ENCODE peak calls at places on chromosomes 1 and 21, in eight cellular contexts. U is SJSA1, G is tibial artery, V is psoas muscle, I is fibroblast of lung, J is brain microvascular endothelial cell, K is tibial nerve, X is right lobe of liver. N is an unnamed sample.

GRCh38 chr1:223250632-223251015 is 107.6 kb upstream of the TLR5 start:
- DNase-seq in U (no peak), V (no peak), X (no peak), J (no peak), I (no peak), K (no peak), G (no peak), N (no peak)

GRCh38 chr1:164768045-164768402 is 209.0 kb downstream of the PBX1 start:
- DNase-seq in J (no peak), X (no peak), V (no peak), U (no peak), K (no peak), G (no peak), I (no peak), N (no peak)

GRCh38 chr1:109902204-109902985 is 8.3 kb upstream of the CSF1 start:
- DNase-seq in I (no peak), X (no peak), U (no peak), K (no peak), G (no peak), V (no peak), J (no peak), N (no peak)

GRCh38 chr1:234956821-234957329 is 171.8 kb downstream of the TOMM20 start:
- DNase-seq in U (no peak), V (no peak), G (no peak), X (peak; percentile 31), K (no peak), I (no peak), J (no peak), N (no peak)

GRCh38 chr1:21659099-21659923 is 9.8 kb downstream of the RAP1GAP start:
- DNase-seq in V (peak; percentile 63), U (peak; percentile 82), X (peak; percentile 79), G (peak; percentile 60), K (peak; percentile 37), I (peak; percentile 41), J (peak; percentile 51), N (peak; percentile 71)

GRCh38 chr1:18724001-18724411 is 93.4 kb downstream of the PAX7 start:
- DNase-seq in G (no peak), V (no peak), K (no peak), X (no peak), I (no peak), J (no peak), U (no peak), N (no peak)

GRCh38 chr1:109792056-109792831 is 28.5 kb upstream of the EPS8L3 start:
- DNase-seq in J (peak; percentile 92), G (peak; percentile 62), V (peak; percentile 65), U (peak; percentile 92), I (peak; percentile 92), K (no peak), X (peak; percentile 72), N (peak; percentile 88)

GRCh38 chr1:226002667-226003501 is 3.7 kb upstream of the SDE2 start:
- DNase-seq in K (no peak), X (peak; percentile 50), J (peak; percentile 27), I (no peak), V (peak; percentile 45), G (peak; percentile 73), U (peak; percentile 64), N (peak; percentile 79)

GRCh38 chr1:18109756-18110597 is 2.4 kb downstream of the IGSF21 start:
- DNase-seq in K (peak; percentile 26), I (no peak), G (peak; percentile 62), V (peak; percentile 32), J (no peak), U (no peak), X (peak; percentile 53), N (no peak)

GRCh38 chr21:46459356-46460112 is 843 bp downstream of the DIP2A start:
- DNase-seq in V (peak; percentile 45), U (no peak), J (peak; percentile 29), X (peak; percentile 51), I (peak; percentile 44), G (peak; percentile 41), K (peak; percentile 28), N (peak; percentile 81)

GRCh38 chr1:93824869-93825268 is 54.1 kb downstream of the DNTTIP2 start:
- DNase-seq in V (no peak), G (no peak), K (no peak), J (no peak), U (no peak), I (no peak), X (no peak), N (no peak)

GRCh38 chr1:110594466-110595076 is 11.6 kb downstream of the KCNA2 start:
- DNase-seq in K (no peak), J (no peak), U (no peak), I (no peak), G (no peak), X (no peak), V (no peak), N (no peak)

GRCh38 chr1:219659682-219660081 is 46.8 kb upstream of the ZC3H11B start:
- DNase-seq in I (peak; percentile 70), U (no peak), J (peak; percentile 95), K (no peak), G (no peak), V (no peak), X (no peak), N (no peak)

GRCh38 chr1:245990315-245991022 is 516.6 kb downstream of the SMYD3 start:
- DNase-seq in K (no peak), U (no peak), G (no peak), J (no peak), X (no peak), V (no peak), I (no peak), N (no peak)

GRCh38 chr1:44571712-44572571 is 102.3 kb downstream of the TMEM53 start:
- DNase-seq in G (no peak), X (no peak), V (no peak), I (no peak), U (no peak), J (no peak), K (no peak), N (peak; percentile 35)

GRCh38 chr21:45032332-45032731 is 42.0 kb upstream of the ADARB1 start:
- DNase-seq in I (no peak), K (no peak), U (no peak), J (no peak), V (no peak), X (no peak), G (no peak), N (peak; percentile 79)

GRCh38 chr1:79052829-79053449 is 46.4 kb upstream of the ADGRL4 start:
- DNase-seq in J (no peak), G (no peak), U (peak; percentile 56), X (no peak), K (no peak), V (no peak), I (no peak), N (no peak)

GRCh38 chr1:179142889-179143299 is 61.0 kb downstream of the TOR3A start:
- DNase-seq in K (no peak), I (peak; percentile 98), X (no peak), J (peak; percentile 95), G (no peak), V (no peak), U (peak; percentile 97), N (no peak)

GRCh38 chr1:61585714-61586113 is 139.2 kb downstream of the TM2D1 start:
- DNase-seq in G (no peak), V (no peak), X (no peak), I (no peak), J (no peak), U (no peak), K (no peak), N (no peak)

GRCh38 chr1:3386603-3387002 is 67.9 kb upstream of the ARHGEF16 start:
- DNase-seq in K (no peak), V (no peak), G (no peak), X (no peak), U (no peak), I (no peak), J (no peak), N (no peak)
- H3K27me3 ChIP-seq in K (no peaks in the 10 kb centered on the region), V (no peaks in the 10 kb centered on the region), G (no peaks in the 10 kb centered on the region), X (no peaks in the 10 kb centered on the region), U (no peaks in the 10 kb centered on the region), I (no peaks in the 10 kb centered on the region), J (peaks cover 6% of the 10 kb centered on the region), N (no peaks in the 10 kb centered on the region)

DNA sequence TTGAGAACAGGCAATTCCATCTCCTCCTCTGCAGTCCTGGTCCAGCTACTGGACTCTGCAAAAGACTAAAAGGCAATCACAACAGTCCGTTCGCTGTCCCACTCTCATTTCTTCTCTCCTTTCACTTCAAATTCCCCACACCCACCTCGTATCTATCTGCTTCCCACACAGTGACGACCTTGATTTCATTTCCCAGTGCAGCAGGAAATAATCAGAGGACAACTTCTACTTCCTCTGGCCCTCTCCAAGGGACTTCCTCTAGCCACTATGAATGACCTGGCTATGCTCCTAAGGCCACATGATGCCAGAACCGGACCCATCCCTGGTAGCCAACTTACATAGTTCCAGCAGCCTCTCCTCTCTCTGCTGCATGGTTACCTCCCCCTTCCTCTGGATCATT is 8.0 kb downstream of the NOL9 start:
- DNase-seq in K (no peak), U (no peak), X (no peak), V (no peak), G (no peak), I (no peak), J (no peak), N (peak; percentile 20)
- H3K36me3 ChIP-seq in K (peaks cover 16% of the 10 kb centered on the region), U (peaks cover 79% of the 10 kb centered on the region), X (peaks cover 68% of the 10 kb centered on the region), V (peaks cover 93% of the 10 kb centered on the region), G (peaks cover 81% of the 10 kb centered on the region), I (peaks cover 3% of the 10 kb centered on the region), J (peaks cover 34% of the 10 kb centered on the region), N (peaks cover 13% of the 10 kb centered on the region)

GRCh38 chr1:34852677-34853217 is 6.8 kb downstream of the SMIM12 start:
- DNase-seq in G (peak; percentile 90), U (peak; percentile 76), X (peak; percentile 85), I (peak; percentile 95), K (peak; percentile 76), J (peak; percentile 97), V (peak; percentile 84), N (peak; percentile 94)

GRCh38 chr1:34856697-34857096 is 2.9 kb downstream of the SMIM12 start:
- DNase-seq in K (no peak), U (no peak), G (no peak), J (no peak), I (no peak), X (no peak), V (no peak), N (no peak)

GRCh38 chr1:34847094-34847493 is 12.5 kb downstream of the SMIM12 start:
- DNase-seq in K (no peak), G (no peak), U (no peak), J (no peak), V (no peak), I (no peak), X (no peak), N (no peak)

GRCh38 chr1:34850382-34850781 is 9.2 kb downstream of the SMIM12 start:
- DNase-seq in K (no peak), X (no peak), U (no peak), V (no peak), J (no peak), I (no peak), G (no peak), N (no peak)

GRCh38 chr1:34851431-34852105 is 8.0 kb downstream of the SMIM12 start:
- DNase-seq in G (peak; percentile 85), V (peak; percentile 54), J (peak; percentile 59), K (no peak), X (peak; percentile 83), U (no peak), I (no peak), N (peak; percentile 92)
- H3K27ac ChIP-seq in G (peak overlapping the region; percentile 75), V (peak overlapping the region; percentile 9), J (no peak overlapping the region), K (no peak overlapping the region), X (peak overlapping the region; percentile 43), U (no peak overlapping the region), I (no peak overlapping the region), N (no peak overlapping the region)

DNA sequence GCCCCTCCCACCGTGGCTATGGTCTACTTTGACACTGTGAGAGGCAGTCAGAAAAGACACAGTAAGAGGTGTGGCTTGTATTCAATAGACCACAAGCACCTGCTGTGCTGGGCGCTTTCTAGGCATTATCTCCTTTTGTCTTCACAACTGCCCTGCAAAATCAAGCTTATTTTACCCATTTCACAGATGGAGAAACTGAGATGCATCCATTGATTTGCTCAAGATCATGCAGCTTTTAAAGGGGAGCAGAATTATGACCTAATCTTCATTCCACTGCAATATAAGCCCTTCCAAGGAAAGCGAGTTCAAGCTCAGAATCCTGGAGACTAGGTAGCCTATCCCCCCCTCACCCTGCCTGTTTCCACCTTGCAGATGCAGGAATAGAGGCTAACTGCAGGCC is 92.7 kb downstream of the GRIK3 start:
- DNase-seq in I (no peak), K (no peak), U (no peak), G (no peak), J (no peak), X (no peak), V (no peak), N (no peak)
- H3K27me3 ChIP-seq in I (no peaks in the 10 kb centered on the region), K (no peaks in the 10 kb centered on the region), U (no peaks in the 10 kb centered on the region), G (no peaks in the 10 kb centered on the region), J (no peaks in the 10 kb centered on the region), X (no peaks in the 10 kb centered on the region), V (peaks cover 15% of the 10 kb centered on the region), N (no peaks in the 10 kb centered on the region)

N was measured in aorta.